ENCODE peak calls at places on chromosomes 2 and 18, in four cellular contexts. Q is prostate gland; C is CD4-positive, alpha-beta T cell; N is breast epithelium. V is an unnamed sample.
A peak's percentile ranks its signal among the peaks of the same experiment; 100 is the strongest.

GRCh38 chr2:219125225-219125885 is 35.3 kb downstream of the NHEJ1 start:
- DNase-seq in Q (no peak), C (no peak), N (peak; percentile 75), V (no peak)

GRCh38 chr2:83686863-83687262 is 772.2 kb downstream of the SUCLG1 start:
- DNase-seq in Q (no peak), C (no peak), N (peak; percentile 20), V (no peak)

GRCh38 chr2:188050716-188051115 is 241.0 kb upstream of the GULP1 start:
- DNase-seq in Q (no peak), C (no peak), N (no peak), V (no peak)

GRCh38 chr2:100957971-100958653 is 44.0 kb upstream of the RPL31 start:
- DNase-seq in Q (peak; percentile 77), C (no peak), N (peak; percentile 76), V (no peak)

GRCh38 chr18:58538604-58539386 is 90.1 kb downstream of the ALPK2 start:
- DNase-seq in Q (no peak), C (no peak), N (no peak), V (no peak)

GRCh38 chr2:101850991-101851390 is 140.8 kb upstream of the IL1R2 start:
- DNase-seq in Q (no peak), C (no peak), N (no peak), V (no peak)

GRCh38 chr18:54776282-54776977 is 51.8 kb upstream of the RAB27B start:
- DNase-seq in Q (no peak), C (no peak), N (peak; percentile 40), V (no peak)

GRCh38 chr2:8565399-8566154 is 116.3 kb upstream of the ID2 start:
- DNase-seq in Q (no peak), C (no peak), N (no peak), V (no peak)

GRCh38 chr2:66729391-66729790 is 294.5 kb downstream of the MEIS1 start:
- DNase-seq in Q (no peak), C (no peak), N (no peak), V (no peak)

GRCh38 chr18:23226386-23226785 is 91.1 kb downstream of the CABLES1 start:
- DNase-seq in Q (no peak), C (no peak), N (no peak), V (no peak)

GRCh38 chr18:21264651-21265050 is 22.6 kb downstream of the GREB1L start:
- DNase-seq in Q (no peak), C (no peak), N (no peak), V (no peak)

GRCh38 chr2:46032996-46033395 is 264.2 kb upstream of the EPAS1 start:
- DNase-seq in Q (no peak), C (no peak), N (no peak), V (no peak)

GRCh38 chr2:159860611-159861010 is 62.6 kb upstream of the CD302 start:
- DNase-seq in Q (no peak), C (no peak), N (no peak), V (no peak)

GRCh38 chr2:15623481-15623796 is 31.8 kb downstream of the DDX1 start:
- DNase-seq in Q (no peak), C (no peak), N (no peak), V (no peak)

GRCh38 chr2:168550670-168551069 is 94.6 kb downstream of the CERS6 start:
- DNase-seq in Q (no peak), C (no peak), N (no peak), V (no peak)

GRCh38 chr2:168539945-168540344 is 83.9 kb downstream of the CERS6 start:
- DNase-seq in Q (no peak), C (no peak), N (no peak), V (no peak)

GRCh38 chr2:168541887-168542286 is 85.8 kb downstream of the CERS6 start:
- DNase-seq in Q (no peak), C (no peak), N (no peak), V (no peak)

GRCh38 chr2:168543037-168543436 is 87.0 kb downstream of the CERS6 start:
- DNase-seq in Q (no peak), C (no peak), N (no peak), V (no peak)

DNA sequence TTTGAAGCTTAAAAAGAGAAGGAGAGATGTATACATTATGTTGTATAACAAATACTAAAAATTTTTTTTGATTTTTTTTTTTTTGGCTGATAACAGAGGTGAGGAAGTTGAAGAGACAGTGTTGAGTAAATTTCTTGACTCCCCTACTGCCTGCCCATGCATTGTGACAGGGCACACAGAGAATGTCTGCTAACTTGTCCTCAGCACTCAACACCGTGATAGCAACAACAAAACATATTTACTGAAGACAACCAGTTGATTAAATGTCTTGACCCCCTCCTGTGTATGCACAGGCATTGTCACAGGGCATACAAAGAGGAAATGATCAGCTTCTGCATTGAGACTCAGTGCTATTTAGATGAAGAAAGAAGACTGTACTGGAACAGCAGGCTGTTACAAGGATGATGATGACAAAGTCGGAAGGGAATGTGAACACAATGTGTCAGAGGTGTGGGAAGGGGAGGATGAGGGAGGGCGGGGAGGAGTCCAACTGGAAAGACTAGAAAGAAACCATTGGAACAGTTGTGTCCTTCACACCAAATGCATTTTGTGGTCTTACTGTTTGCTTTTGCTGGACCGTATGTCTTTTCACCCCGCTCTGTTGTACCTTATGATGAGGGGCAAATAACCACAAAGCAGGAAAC is 89.5 kb downstream of the CERS6 start:
- DNase-seq in Q (no peak), C (no peak), N (no peak), V (no peak)
- H3K27ac ChIP-seq in Q (no peak overlapping the region), C (no peak overlapping the region), N (no peak overlapping the region), V (peak overlapping the region; percentile 32)

GRCh38 chr2:53942280-53942679 is 28.5 kb downstream of the PSME4 start:
- DNase-seq in Q (no peak), C (no peak), N (no peak), V (no peak)
- H3K27ac ChIP-seq in Q (no peak overlapping the region), C (no peak overlapping the region), N (no peak overlapping the region), V (no peak overlapping the region)

GRCh38 chr18:63155169-63155852 is 164.3 kb downstream of the BCL2 start:
- DNase-seq in Q (peak; percentile 57), C (peak; percentile 76), N (no peak), V (peak; percentile 59)
- H3K27ac ChIP-seq in Q (no peak overlapping the region), C (peak overlapping the region; percentile 96), N (peak overlapping the region; percentile 88), V (peak overlapping the region; percentile 74)

GRCh38 chr18:36389811-36390581 is 92.5 kb downstream of the FHOD3 start:
- DNase-seq in Q (no peak), C (no peak), N (no peak), V (no peak)

GRCh38 chr18:36388310-36388709 is 90.8 kb downstream of the FHOD3 start:
- DNase-seq in Q (no peak), C (no peak), N (no peak), V (no peak)

GRCh38 chr18:36391426-36392145 is 94.1 kb downstream of the FHOD3 start:
- DNase-seq in Q (no peak), C (no peak), N (no peak), V (no peak)

GRCh38 chr18:36387296-36387695 is 89.8 kb downstream of the FHOD3 start:
- DNase-seq in Q (no peak), C (no peak), N (no peak), V (no peak)

DNA sequence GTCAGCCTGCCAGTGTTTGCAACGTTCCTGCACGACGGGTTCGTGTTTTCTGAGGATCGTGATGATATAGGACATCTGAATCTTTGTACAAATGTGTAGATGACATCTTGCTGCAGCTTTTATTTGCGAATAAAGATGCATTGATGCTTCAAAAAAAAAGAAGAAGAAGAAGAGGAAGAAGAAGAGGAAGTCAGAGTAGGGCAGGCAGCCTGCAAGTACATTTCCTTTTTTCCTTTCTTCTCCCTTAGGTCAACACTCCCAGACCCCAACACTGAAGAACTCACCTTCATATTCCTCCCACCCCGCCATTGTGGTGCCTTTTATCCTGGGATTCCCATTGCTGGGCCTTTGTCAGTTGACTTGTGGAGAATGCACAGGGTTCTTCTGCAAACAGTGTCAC is 91.5 kb downstream of the FHOD3 start:
- DNase-seq in Q (no peak), C (no peak), N (no peak), V (no peak)
- H3K27ac ChIP-seq in Q (no peak overlapping the region), C (no peak overlapping the region), N (no peak overlapping the region), V (no peak overlapping the region)

DNA sequence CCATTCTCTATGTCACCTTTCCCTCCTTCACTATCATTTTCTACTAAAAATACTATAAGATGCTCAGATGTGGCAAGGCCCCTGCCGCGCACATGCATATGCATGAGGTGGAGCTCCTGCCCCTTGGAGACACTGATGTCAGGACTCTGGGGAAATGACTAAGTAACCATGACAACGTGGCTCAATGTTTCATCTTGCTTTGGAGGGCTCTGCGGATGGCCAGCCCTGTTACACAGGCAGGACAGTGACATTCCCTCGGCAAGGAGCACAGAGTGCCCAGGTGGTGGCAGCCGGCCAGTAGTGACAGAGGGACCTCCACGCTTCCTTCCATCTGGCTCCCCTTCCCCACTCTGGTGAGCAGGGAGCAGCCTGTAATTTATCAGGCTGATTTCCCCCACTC is 364.1 kb downstream of the SS18 start:
- DNase-seq in Q (no peak), C (no peak), N (no peak), V (no peak)
- H3K27ac ChIP-seq in Q (no peak overlapping the region), C (no peak overlapping the region), N (no peak overlapping the region), V (no peak overlapping the region)

GRCh38 chr2:30265441-30266015 is 34.2 kb downstream of the LBH start:
- DNase-seq in Q (no peak), C (no peak), N (no peak), V (no peak)
- H3K27ac ChIP-seq in Q (no peak overlapping the region), C (peak overlapping the region; percentile 91), N (no peak overlapping the region), V (peak overlapping the region; percentile 28)

GRCh38 chr2:148020036-148020357 is 540 bp downstream of the ORC4 start:
- DNase-seq in Q (no peak), C (no peak), N (no peak), V (no peak)
- H3K27ac ChIP-seq in Q (peak overlapping the region; percentile 95), C (peak overlapping the region; percentile 86), N (peak overlapping the region; percentile 93), V (peak overlapping the region; percentile 99)

DNA sequence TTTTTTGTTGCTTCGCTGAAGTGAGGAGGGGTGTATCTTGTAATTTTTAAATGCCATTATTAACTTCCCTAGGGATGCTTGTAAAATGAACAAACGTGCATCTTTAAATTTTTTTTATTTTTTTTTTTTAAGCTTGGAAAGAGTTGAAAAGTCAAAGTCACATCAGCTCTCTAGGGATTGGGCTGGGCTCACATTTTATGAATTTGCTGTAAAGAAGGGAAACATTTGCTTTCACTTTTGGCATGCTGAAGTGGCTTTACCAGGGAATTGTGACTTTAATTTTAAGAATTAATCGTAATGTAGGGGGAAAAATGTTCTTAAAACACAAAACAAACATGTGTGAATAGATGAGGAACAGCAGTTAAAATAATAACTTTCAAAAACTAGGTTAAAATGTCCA is 123.0 kb downstream of the AGAP1 start:
- DNase-seq in Q (no peak), C (no peak), N (no peak), V (no peak)
- H3K27ac ChIP-seq in Q (no peak overlapping the region), C (no peak overlapping the region), N (peak overlapping the region; percentile 53), V (peak overlapping the region; percentile 55)

DNA sequence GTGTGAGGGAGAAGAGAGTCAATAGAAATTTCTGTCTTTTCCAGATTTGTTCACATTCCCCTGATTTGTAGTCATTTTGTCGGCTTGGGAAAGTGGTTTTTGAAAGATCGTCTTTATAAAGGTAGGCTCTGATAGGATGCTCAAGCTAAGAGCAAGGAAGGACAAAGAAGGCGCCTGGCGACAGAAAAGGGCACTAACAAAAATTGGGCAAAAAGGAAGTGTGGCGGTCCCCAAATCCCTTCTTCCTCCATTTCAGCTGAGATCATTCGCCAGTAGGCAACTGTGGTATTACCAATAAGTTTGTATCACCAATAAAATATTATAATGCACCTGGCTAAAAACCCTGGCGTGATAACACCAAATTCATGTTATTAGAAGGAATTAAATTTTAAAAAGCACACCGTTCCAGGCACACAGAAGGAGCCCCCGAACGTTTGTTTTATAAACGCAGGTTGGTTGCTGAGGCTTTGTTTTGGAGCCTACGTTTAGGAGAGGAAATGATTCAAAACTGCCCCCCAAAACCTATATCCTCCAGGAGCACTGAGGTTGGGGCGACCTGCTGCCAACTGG is 756 bp upstream of the PTPN4 start:
- DNase-seq in Q (no peak), C (no peak), N (no peak), V (no peak)
- H3K27ac ChIP-seq in Q (peak overlapping the region; percentile 87), C (peak overlapping the region; percentile 91), N (peak overlapping the region; percentile 93), V (peak overlapping the region; percentile 96)